ENCODE peak calls at places on chromosomes 12 and 14, in six cellular contexts. B is hepatic stellate cell; J is astrocyte of the spinal cord; K is mesothelial cell of epicardium; D is NCI-H1930; T is stimulated activated CD8-positive, alpha-beta memory T cell treated with anti-CD3 and anti-CD28 coated beads, Interleukin-15, amount 100 ng/mL, for 24 hours. O is an unnamed sample.

GRCh38 chr12:114403690-114404450 is 2.1 kb downstream of the TBX5 start:
- DNase-seq in D (no peak), B (no peak), T (no peak), K (no peak), J (no peak), O (no peak)

GRCh38 chr14:75392686-75393641 is 34.9 kb upstream of the JDP2 start:
- DNase-seq in J (no peak), B (no peak), T (no peak), K (no peak), D (no peak), O (no peak)

GRCh38 chr14:103803661-103804060 is 43.7 kb downstream of the PPP1R13B start:
- DNase-seq in B (peak; percentile 64), D (no peak), K (no peak), J (no peak), T (no peak), O (no peak)

GRCh38 chr12:22876262-22876661 is 251.3 kb downstream of the ETNK1 start:
- DNase-seq in T (no peak), B (no peak), K (no peak), D (no peak), J (no peak), O (no peak)

GRCh38 chr12:97308576-97309198 is 153.9 kb upstream of the RMST start:
- DNase-seq in K (no peak), T (no peak), D (no peak), B (no peak), J (peak; percentile 62), O (peak; percentile 64)

GRCh38 chr12:104998423-104999346 is 12.6 kb downstream of the NOPCHAP1 start:
- DNase-seq in B (no peak), T (no peak), D (no peak), K (no peak), J (no peak), O (no peak)

GRCh38 chr12:113214938-113215400 is 6.3 kb upstream of the TPCN1 start:
- DNase-seq in J (peak; percentile 97), T (no peak), B (peak; percentile 89), K (no peak), D (no peak), O (peak; percentile 79)

GRCh38 chr12:121590476-121591143 is 9.8 kb upstream of the KDM2B start:
- DNase-seq in J (peak; percentile 29), K (no peak), B (peak; percentile 34), D (no peak), T (no peak), O (peak; percentile 65)

GRCh38 chr12:78863482-78864427 is 819 bp upstream of the SYT1 start:
- DNase-seq in D (peak; percentile 55), J (peak; percentile 73), B (peak; percentile 54), K (peak; percentile 27), T (no peak), O (peak; percentile 57)